ENCODE peak calls at places on chromosomes 16 and 17, in seven cellular contexts. One of them, this sample, is unnamed.

GRCh38 chr17:76065754-76066153 is 6.6 kb downstream of the SRP68 start:
- DNase-seq in activated CD4-positive, alpha-beta T cell treated with anti-CD3 and anti-CD28 coated beads for 36 hours: no peak
- DNase-seq in stimulated activated CD8-positive, alpha-beta memory T cell treated with anti-CD3 and anti-CD28 coated beads, Interleukin-4, amount 100 ng/mL, for 1 hour: no peak
- DNase-seq in mucosa of descending colon: no peak
- DNase-seq in activated T-helper 1 cell treated with anti-CD3 and anti-CD28 coated beads, Interleukin-12 subunit alpha, Interleukin-12 subunit beta, Interleukin-2, Interleukin-4 antibody, amounts not matched to agents 30 ng/mL and 10 ng/mL and 1 ng/mL, durations not matched to agents 14 hours and 24 hours and 36 hours: no peak
- DNase-seq in fibroblast of lung: no peak
- DNase-seq in SK-N-SH: no peak
- DNase-seq in this sample: no peak

GRCh38 chr16:27724491-27724878 is 174.5 kb downstream of the KATNIP start:
- DNase-seq in activated CD4-positive, alpha-beta T cell treated with anti-CD3 and anti-CD28 coated beads for 36 hours: no peak
- DNase-seq in fibroblast of lung: no peak
- DNase-seq in stimulated activated CD8-positive, alpha-beta memory T cell treated with anti-CD3 and anti-CD28 coated beads, Interleukin-4, amount 100 ng/mL, for 1 hour: no peak
- DNase-seq in activated T-helper 1 cell treated with anti-CD3 and anti-CD28 coated beads, Interleukin-12 subunit alpha, Interleukin-12 subunit beta, Interleukin-2, Interleukin-4 antibody, amounts not matched to agents 30 ng/mL and 10 ng/mL and 1 ng/mL, durations not matched to agents 14 hours and 24 hours and 36 hours: no peak
- DNase-seq in SK-N-SH: peak
- DNase-seq in mucosa of descending colon: no peak
- DNase-seq in this sample: no peak

GRCh38 chr17:81438688-81439087 is 43.4 kb downstream of the BAHCC1 start:
- DNase-seq in SK-N-SH: no peak
- DNase-seq in mucosa of descending colon: no peak
- DNase-seq in fibroblast of lung: no peak
- DNase-seq in activated CD4-positive, alpha-beta T cell treated with anti-CD3 and anti-CD28 coated beads for 36 hours: no peak
- DNase-seq in stimulated activated CD8-positive, alpha-beta memory T cell treated with anti-CD3 and anti-CD28 coated beads, Interleukin-4, amount 100 ng/mL, for 1 hour: no peak
- DNase-seq in activated T-helper 1 cell treated with anti-CD3 and anti-CD28 coated beads, Interleukin-12 subunit alpha, Interleukin-12 subunit beta, Interleukin-2, Interleukin-4 antibody, amounts not matched to agents 30 ng/mL and 10 ng/mL and 1 ng/mL, durations not matched to agents 14 hours and 24 hours and 36 hours: no peak
- DNase-seq in this sample: no peak

GRCh38 chr16:1645914-1646525 is 32.1 kb upstream of the JPT2 start:
- DNase-seq in activated CD4-positive, alpha-beta T cell treated with anti-CD3 and anti-CD28 coated beads for 36 hours: peak
- DNase-seq in stimulated activated CD8-positive, alpha-beta memory T cell treated with anti-CD3 and anti-CD28 coated beads, Interleukin-4, amount 100 ng/mL, for 1 hour: peak
- DNase-seq in activated T-helper 1 cell treated with anti-CD3 and anti-CD28 coated beads, Interleukin-12 subunit alpha, Interleukin-12 subunit beta, Interleukin-2, Interleukin-4 antibody, amounts not matched to agents 30 ng/mL and 10 ng/mL and 1 ng/mL, durations not matched to agents 14 hours and 24 hours and 36 hours: peak
- DNase-seq in SK-N-SH: no peak
- DNase-seq in fibroblast of lung: peak
- DNase-seq in mucosa of descending colon: no peak
- DNase-seq in this sample: no peak

GRCh38 chr17:14768923-14769322 is 468.0 kb downstream of the HS3ST3B1 start:
- DNase-seq in fibroblast of lung: no peak
- DNase-seq in activated CD4-positive, alpha-beta T cell treated with anti-CD3 and anti-CD28 coated beads for 36 hours: no peak
- DNase-seq in stimulated activated CD8-positive, alpha-beta memory T cell treated with anti-CD3 and anti-CD28 coated beads, Interleukin-4, amount 100 ng/mL, for 1 hour: no peak
- DNase-seq in SK-N-SH: no peak
- DNase-seq in activated T-helper 1 cell treated with anti-CD3 and anti-CD28 coated beads, Interleukin-12 subunit alpha, Interleukin-12 subunit beta, Interleukin-2, Interleukin-4 antibody, amounts not matched to agents 30 ng/mL and 10 ng/mL and 1 ng/mL, durations not matched to agents 14 hours and 24 hours and 36 hours: no peak
- DNase-seq in mucosa of descending colon: no peak
- DNase-seq in this sample: no peak

GRCh38 chr16:87003414-87003755 is 313.8 kb downstream of the C16orf95 start:
- DNase-seq in fibroblast of lung: no peak
- DNase-seq in activated CD4-positive, alpha-beta T cell treated with anti-CD3 and anti-CD28 coated beads for 36 hours: no peak
- DNase-seq in activated T-helper 1 cell treated with anti-CD3 and anti-CD28 coated beads, Interleukin-12 subunit alpha, Interleukin-12 subunit beta, Interleukin-2, Interleukin-4 antibody, amounts not matched to agents 30 ng/mL and 10 ng/mL and 1 ng/mL, durations not matched to agents 14 hours and 24 hours and 36 hours: no peak
- DNase-seq in SK-N-SH: no peak
- DNase-seq in stimulated activated CD8-positive, alpha-beta memory T cell treated with anti-CD3 and anti-CD28 coated beads, Interleukin-4, amount 100 ng/mL, for 1 hour: no peak
- DNase-seq in mucosa of descending colon: no peak
- DNase-seq in this sample: no peak

GRCh38 chr17:8747731-8748130 is 3.1 kb upstream of the CCDC42 start:
- DNase-seq in activated CD4-positive, alpha-beta T cell treated with anti-CD3 and anti-CD28 coated beads for 36 hours: no peak
- DNase-seq in SK-N-SH: no peak
- DNase-seq in stimulated activated CD8-positive, alpha-beta memory T cell treated with anti-CD3 and anti-CD28 coated beads, Interleukin-4, amount 100 ng/mL, for 1 hour: no peak
- DNase-seq in mucosa of descending colon: no peak
- DNase-seq in fibroblast of lung: no peak
- DNase-seq in activated T-helper 1 cell treated with anti-CD3 and anti-CD28 coated beads, Interleukin-12 subunit alpha, Interleukin-12 subunit beta, Interleukin-2, Interleukin-4 antibody, amounts not matched to agents 30 ng/mL and 10 ng/mL and 1 ng/mL, durations not matched to agents 14 hours and 24 hours and 36 hours: no peak
- DNase-seq in this sample: no peak

GRCh38 chr16:74868501-74868900 is 93.9 kb upstream of the FA2H start:
- DNase-seq in activated T-helper 1 cell treated with anti-CD3 and anti-CD28 coated beads, Interleukin-12 subunit alpha, Interleukin-12 subunit beta, Interleukin-2, Interleukin-4 antibody, amounts not matched to agents 30 ng/mL and 10 ng/mL and 1 ng/mL, durations not matched to agents 14 hours and 24 hours and 36 hours: no peak
- DNase-seq in SK-N-SH: no peak
- DNase-seq in activated CD4-positive, alpha-beta T cell treated with anti-CD3 and anti-CD28 coated beads for 36 hours: no peak
- DNase-seq in stimulated activated CD8-positive, alpha-beta memory T cell treated with anti-CD3 and anti-CD28 coated beads, Interleukin-4, amount 100 ng/mL, for 1 hour: no peak
- DNase-seq in fibroblast of lung: no peak
- DNase-seq in mucosa of descending colon: no peak
- DNase-seq in this sample: no peak

GRCh38 chr17:36131436-36131835 is 27.8 kb downstream of the CCL4 start:
- DNase-seq in fibroblast of lung: no peak
- DNase-seq in activated T-helper 1 cell treated with anti-CD3 and anti-CD28 coated beads, Interleukin-12 subunit alpha, Interleukin-12 subunit beta, Interleukin-2, Interleukin-4 antibody, amounts not matched to agents 30 ng/mL and 10 ng/mL and 1 ng/mL, durations not matched to agents 14 hours and 24 hours and 36 hours: no peak
- DNase-seq in stimulated activated CD8-positive, alpha-beta memory T cell treated with anti-CD3 and anti-CD28 coated beads, Interleukin-4, amount 100 ng/mL, for 1 hour: no peak
- DNase-seq in SK-N-SH: no peak
- DNase-seq in activated CD4-positive, alpha-beta T cell treated with anti-CD3 and anti-CD28 coated beads for 36 hours: no peak
- DNase-seq in mucosa of descending colon: no peak
- DNase-seq in this sample: no peak

This sample was measured in effector CD8-positive, alpha-beta T cell.